ENCODE peak calls at places on chromosomes 1 and 21, in four cellular contexts. Z is NCI-H345, N is GM12891, L is T-helper 1 cell. M is an unnamed sample.

GRCh38 chr1:169371400-169371799 is 3.4 kb downstream of the BLZF1 start:
- DNase-seq in Z (no peak), N (no peak), L (peak), M (no peak)

GRCh38 chr1:22287946-22288520 is 145.1 kb upstream of the WNT4 start:
- DNase-seq in Z (no peak), N (no peak), L (no peak), M (no peak)

GRCh38 chr1:202953412-202953811 is 4.7 kb downstream of the ADIPOR1 start:
- DNase-seq in Z (no peak), N (no peak), L (no peak), M (no peak)

GRCh38 chr1:155424091-155424490 is 103.4 kb downstream of the RUSC1 start:
- DNase-seq in Z (no peak), N (no peak), L (no peak), M (no peak)

GRCh38 chr1:246293366-246294121 is 213.5 kb downstream of the SMYD3 start:
- DNase-seq in Z (peak), N (no peak), L (no peak), M (no peak)

GRCh38 chr21:39034590-39035536 is 148.4 kb downstream of the PSMG1 start:
- DNase-seq in Z (no peak), N (no peak), L (no peak), M (no peak)

GRCh38 chr1:109307363-109308021 is 681 bp upstream of the MYBPHL start:
- DNase-seq in Z (peak), N (no peak), L (no peak), M (no peak)

GRCh38 chr1:221832151-221832550 is 90.3 kb upstream of the DUSP10 start:
- DNase-seq in Z (no peak), N (no peak), L (no peak), M (no peak)

GRCh38 chr1:176852124-176852523 is 312.4 kb downstream of the ASTN1 start:
- DNase-seq in Z (no peak), N (no peak), L (no peak), M (no peak)

GRCh38 chr1:118084400-118084799 is 100.6 kb downstream of the SPAG17 start:
- DNase-seq in Z (no peak), N (no peak), L (no peak), M (no peak)

GRCh38 chr1:41503507-41504125 is 19.1 kb upstream of the EDN2 start:
- DNase-seq in Z (no peak), N (no peak), L (no peak), M (no peak)

GRCh38 chr1:205236526-205236925 is 8.8 kb downstream of the TMCC2 start:
- DNase-seq in Z (no peak), N (no peak), L (no peak), M (no peak)

GRCh38 chr1:77467741-77468140 is 185.9 kb downstream of the AK5 start:
- DNase-seq in Z (no peak), N (no peak), L (no peak), M (no peak)

M was measured in effector CD4-positive, alpha-beta T cell.